ENCODE peak calls at places on chromosome 11, in nine cellular contexts. R, Z, B, E, Q, L, F, O and D are unnamed samples.

GRCh38 chr11:95788921-95789505 is 569 bp downstream of the FAM76B start:
- DNase-seq in R (no peak), Z (no peak), B (peak), E (no peak), Q (peak), L (peak), F (no peak), O (peak), D (peak)

GRCh38 chr11:134662629-134663360 is 250.8 kb upstream of the B3GAT1 start:
- DNase-seq in R (no peak), Z (peak), B (no peak), E (no peak), Q (no peak), L (no peak), F (peak), O (no peak), D (no peak)

GRCh38 chr11:67630943-67631331 is 1.2 kb upstream of the NUDT8 start:
- DNase-seq in R (no peak), Z (no peak), B (no peak), E (no peak), Q (no peak), L (no peak), F (no peak), O (no peak), D (no peak)

GRCh38 chr11:119643878-119644225 is 85.1 kb downstream of the NECTIN1 start:
- DNase-seq in R (no peak), Z (no peak), B (no peak), E (no peak), Q (peak), L (no peak), F (no peak), O (no peak), D (no peak)

GRCh38 chr11:110430267-110431211 is 791 bp downstream of the FDX1 start:
- DNase-seq in R (no peak), Z (peak), B (peak), E (peak), Q (peak), L (peak), F (no peak), O (no peak), D (peak)

GRCh38 chr11:2846056-2846455 is 39.5 kb downstream of the CDKN1C start:
- DNase-seq in R (no peak), Z (no peak), B (no peak), E (no peak), Q (no peak), L (no peak), F (no peak), O (no peak), D (no peak)

GRCh38 chr11:34787348-34787747 is 128.8 kb downstream of the APIP start:
- DNase-seq in R (no peak), Z (no peak), B (no peak), E (no peak), Q (no peak), L (no peak), F (no peak), O (no peak), D (no peak)

GRCh38 chr11:73671701-73672100 is 25.3 kb downstream of the PLEKHB1 start:
- DNase-seq in R (no peak), Z (no peak), B (no peak), E (no peak), Q (no peak), L (no peak), F (no peak), O (no peak), D (no peak)

GRCh38 chr11:134200688-134201087 is 23.1 kb downstream of the NCAPD3 start:
- DNase-seq in R (no peak), Z (no peak), B (no peak), E (no peak), Q (no peak), L (no peak), F (no peak), O (no peak), D (no peak)

GRCh38 chr11:14625804-14626203 is 17.8 kb upstream of the PDE3B start:
- DNase-seq in R (no peak), Z (no peak), B (no peak), E (no peak), Q (no peak), L (no peak), F (no peak), O (no peak), D (no peak)

GRCh38 chr11:13328276-13328675 is 50.7 kb downstream of the BMAL1 start:
- DNase-seq in R (no peak), Z (no peak), B (no peak), E (no peak), Q (no peak), L (no peak), F (no peak), O (no peak), D (no peak)

GRCh38 chr11:65537620-65538231 is 12.8 kb downstream of the SCYL1 start:
- DNase-seq in R (no peak), Z (no peak), B (no peak), E (no peak), Q (no peak), L (no peak), F (no peak), O (no peak), D (no peak)

GRCh38 chr11:82895437-82896091 is 4.7 kb downstream of the PRCP start:
- DNase-seq in R (no peak), Z (no peak), B (no peak), E (no peak), Q (no peak), L (no peak), F (no peak), O (no peak), D (no peak)

GRCh38 chr11:45960387-45961110 is 38.1 kb downstream of the LARGE2 start:
- DNase-seq in R (no peak), Z (no peak), B (no peak), E (no peak), Q (no peak), L (no peak), F (no peak), O (no peak), D (no peak)

GRCh38 chr11:78110351-78110750 is 29.1 kb downstream of the ALG8 start:
- DNase-seq in R (no peak), Z (no peak), B (no peak), E (no peak), Q (no peak), L (no peak), F (no peak), O (no peak), D (no peak)

GRCh38 chr11:109902764-109903436 is 190.3 kb upstream of the ZC3H12C start:
- DNase-seq in R (no peak), Z (no peak), B (no peak), E (no peak), Q (no peak), L (no peak), F (no peak), O (no peak), D (no peak)

GRCh38 chr11:20668844-20669832 is at the start of gene NELL1:
- DNase-seq in R (no peak), Z (no peak), B (no peak), E (no peak), Q (no peak), L (no peak), F (peak), O (no peak), D (no peak)

GRCh38 chr11:134592391-134592990 is 180.4 kb upstream of the B3GAT1 start:
- DNase-seq in R (peak), Z (no peak), B (peak), E (peak), Q (peak), L (no peak), F (peak), O (no peak), D (no peak)

GRCh38 chr11:33633251-33634003 is 67.2 kb downstream of the C11orf91 start:
- DNase-seq in R (peak), Z (no peak), B (peak), E (no peak), Q (peak), L (no peak), F (no peak), O (peak), D (no peak)

GRCh38 chr11:118868659-118869058 is 15.0 kb upstream of the CXCR5 start:
- DNase-seq in R (no peak), Z (no peak), B (no peak), E (no peak), Q (no peak), L (peak), F (no peak), O (no peak), D (no peak)

GRCh38 chr11:44775366-44776356 is 48.9 kb downstream of the TSPAN18 start:
- DNase-seq in R (peak), Z (no peak), B (peak), E (peak), Q (peak), L (peak), F (peak), O (peak), D (peak)

GRCh38 chr11:95364324-95365295 is 133.6 kb upstream of the SESN3 start:
- DNase-seq in R (no peak), Z (no peak), B (no peak), E (no peak), Q (peak), L (no peak), F (no peak), O (peak), D (no peak)

GRCh38 chr11:67278135-67278938 is 10.8 kb upstream of the ANKRD13D start:
- DNase-seq in R (no peak), Z (no peak), B (no peak), E (no peak), Q (no peak), L (no peak), F (no peak), O (no peak), D (no peak)

GRCh38 chr11:32489464-32489863 is 54.1 kb upstream of the WT1 start:
- DNase-seq in R (no peak), Z (no peak), B (no peak), E (no peak), Q (no peak), L (no peak), F (no peak), O (no peak), D (no peak)

GRCh38 chr11:74055938-74056337 is 47.1 kb upstream of the UCP3 start:
- DNase-seq in R (peak), Z (no peak), B (no peak), E (no peak), Q (peak), L (no peak), F (no peak), O (peak), D (no peak)

GRCh38 chr11:65416341-65417185 is 6.0 kb upstream of the NEAT1 start:
- DNase-seq in R (peak), Z (peak), B (peak), E (peak), Q (peak), L (peak), F (peak), O (peak), D (peak)

GRCh38 chr11:104663190-104664140 is 234.8 kb downstream of the CASP12 start:
- DNase-seq in R (no peak), Z (no peak), B (no peak), E (no peak), Q (no peak), L (no peak), F (no peak), O (no peak), D (no peak)

GRCh38 chr11:104148074-104148473 is 15.9 kb downstream of the PDGFD start:
- DNase-seq in R (no peak), Z (no peak), B (no peak), E (no peak), Q (no peak), L (no peak), F (no peak), O (no peak), D (no peak)

GRCh38 chr11:11347583-11347982 is 5.5 kb downstream of the CSNK2A3 start:
- DNase-seq in R (no peak), Z (no peak), B (no peak), E (no peak), Q (no peak), L (no peak), F (no peak), O (no peak), D (no peak)

GRCh38 chr11:11351042-11351586 is 1.9 kb downstream of the CSNK2A3 start:
- DNase-seq in R (no peak), Z (no peak), B (no peak), E (no peak), Q (no peak), L (no peak), F (no peak), O (no peak), D (no peak)

GRCh38 chr11:11349051-11349450 is 4.0 kb downstream of the CSNK2A3 start:
- DNase-seq in R (no peak), Z (no peak), B (no peak), E (no peak), Q (no peak), L (no peak), F (no peak), O (no peak), D (no peak)

GRCh38 chr11:11348303-11348702 is 4.7 kb downstream of the CSNK2A3 start:
- DNase-seq in R (no peak), Z (no peak), B (no peak), E (no peak), Q (no peak), L (no peak), F (no peak), O (no peak), D (no peak)

GRCh38 chr11:11349870-11350325 is 3.2 kb downstream of the CSNK2A3 start:
- DNase-seq in R (no peak), Z (no peak), B (no peak), E (no peak), Q (no peak), L (no peak), F (no peak), O (no peak), D (peak)
- H3K27ac ChIP-seq in R (no peak), Z (peak), B (peak), E (peak), Q (no peak), L (no peak), F (no peak), O (no peak), D (no peak)

GRCh38 chr11:910589-911030 is at the start of gene CHID1:
- DNase-seq in R (peak), Z (peak), B (peak), E (peak), Q (peak), L (peak), F (peak), O (peak), D (peak)
- TF ChIP-seq POLR2A in R (no peak), Z (peak), B (peak), E (no peak), Q (peak), L (no peak), F (peak), O (peak), D (no peak)

GRCh38 chr11:114058026-114058706 is 1.3 kb upstream of the ZBTB16 start:
- DNase-seq in R (no peak), Z (no peak), B (no peak), E (no peak), Q (no peak), L (peak), F (peak), O (no peak), D (peak)

GRCh38 chr11:114057605-114058004 is 1.9 kb upstream of the ZBTB16 start:
- DNase-seq in R (no peak), Z (no peak), B (no peak), E (no peak), Q (no peak), L (no peak), F (no peak), O (no peak), D (no peak)

GRCh38 chr11:114059278-114059983 is at the start of gene ZBTB16:
- DNase-seq in R (no peak), Z (peak), B (peak), E (peak), Q (no peak), L (peak), F (peak), O (no peak), D (peak)

GRCh38 chr11:114059984-114060401 is 482 bp downstream of the ZBTB16 start:
- DNase-seq in R (no peak), Z (no peak), B (peak), E (peak), Q (no peak), L (peak), F (peak), O (no peak), D (peak)

DNA sequence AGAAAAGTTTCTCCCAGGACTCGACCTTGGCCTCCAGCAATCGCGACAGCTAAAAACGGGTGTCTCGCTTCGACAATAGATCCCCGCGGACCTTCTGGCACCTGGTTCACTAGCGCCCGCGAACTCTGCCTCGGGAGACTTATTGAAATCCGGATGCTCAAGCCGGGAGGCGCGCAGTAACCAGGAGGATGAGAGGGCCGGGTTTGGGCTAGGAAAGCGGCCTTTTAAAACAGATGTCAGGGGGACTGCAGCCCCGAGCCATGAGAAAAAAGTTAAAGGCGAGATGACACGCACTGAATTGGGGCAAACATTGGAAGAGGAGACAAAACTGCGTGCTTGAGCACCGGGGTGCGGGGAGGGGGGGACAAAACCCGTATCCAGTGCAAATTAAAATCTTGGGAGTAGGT is 637 bp upstream of the ZBTB16 start:
- DNase-seq in R (no peak), Z (no peak), B (peak), E (no peak), Q (no peak), L (peak), F (peak), O (no peak), D (peak)
- H3K27ac ChIP-seq in R (no peak), Z (peak), B (peak), E (peak), Q (no peak), L (peak), F (no peak), O (no peak), D (peak)

GRCh38 chr11:130068546-130068985 is 1.1 kb upstream of the APLP2 start:
- DNase-seq in R (no peak), Z (no peak), B (no peak), E (no peak), Q (peak), L (no peak), F (no peak), O (no peak), D (no peak)

GRCh38 chr11:130070109-130070828 is 575 bp downstream of the APLP2 start:
- DNase-seq in R (no peak), Z (no peak), B (peak), E (peak), Q (no peak), L (peak), F (peak), O (peak), D (peak)

GRCh38 chr11:130068986-130069683 is 559 bp upstream of the APLP2 start:
- DNase-seq in R (peak), Z (peak), B (peak), E (peak), Q (no peak), L (no peak), F (no peak), O (peak), D (peak)

GRCh38 chr11:130070829-130071205 is 1.1 kb downstream of the APLP2 start:
- DNase-seq in R (no peak), Z (no peak), B (peak), E (no peak), Q (no peak), L (no peak), F (no peak), O (peak), D (peak)

DNA sequence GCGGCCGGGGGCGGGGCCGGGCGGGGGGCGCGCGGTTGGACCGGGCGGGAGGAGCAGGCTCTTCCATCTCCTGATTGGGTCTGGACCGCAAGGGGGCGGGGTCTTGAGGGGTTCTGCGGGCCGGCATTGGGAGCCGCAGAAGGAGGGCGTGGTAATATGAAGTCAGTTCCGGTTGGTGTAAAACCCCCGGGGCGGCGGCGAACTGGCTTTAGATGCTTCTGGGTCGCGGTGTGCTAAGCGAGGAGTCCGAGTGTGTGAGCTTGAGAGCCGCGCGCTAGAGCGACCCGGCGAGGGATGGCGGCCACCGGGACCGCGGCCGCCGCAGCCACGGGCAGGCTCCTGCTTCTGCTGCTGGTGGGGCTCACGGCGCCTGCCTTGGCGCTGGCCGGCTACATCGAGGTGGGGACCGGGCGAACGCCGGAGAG is at the start of gene APLP2:
- DNase-seq in R (peak), Z (peak), B (peak), E (peak), Q (peak), L (peak), F (peak), O (peak), D (peak)
- TF ChIP-seq POLR2A in R (peak), Z (peak), B (peak), E (peak), Q (peak), L (peak), F (peak), O (peak), D (peak)

DNA sequence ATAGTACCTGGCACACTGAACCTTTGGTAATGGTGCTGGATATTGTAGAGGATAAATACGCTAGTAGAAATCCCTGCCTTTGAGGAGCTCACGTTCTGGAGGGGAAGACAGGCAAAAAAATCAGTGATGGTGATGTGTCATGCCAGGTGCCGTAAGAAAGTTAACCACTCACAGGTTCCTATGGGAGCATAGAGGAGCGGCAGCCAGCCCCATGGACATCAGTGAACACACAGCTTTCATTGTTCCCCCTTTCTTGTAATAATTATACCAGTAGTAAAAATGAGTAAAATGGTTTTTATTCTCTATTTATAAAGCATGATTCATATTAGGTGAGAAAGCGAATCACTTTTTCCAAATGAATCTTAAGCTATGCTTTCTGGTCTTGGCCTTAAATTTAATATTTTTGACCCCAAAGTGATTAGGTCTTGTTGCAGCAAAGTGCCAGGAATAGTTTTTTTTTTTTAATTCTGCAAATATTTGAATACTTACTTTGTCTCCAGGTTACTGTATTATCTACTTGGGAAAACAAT is 57.9 kb downstream of the UVRAG start:
- DNase-seq in R (no peak), Z (no peak), B (no peak), E (no peak), Q (no peak), L (no peak), F (no peak), O (no peak), D (no peak)
- H3K27ac ChIP-seq in R (no peak), Z (no peak), B (no peak), E (no peak), Q (no peak), L (no peak), F (no peak), O (no peak), D (no peak)